ENCODE peak calls at places on chromosomes 2 and 18, in four cellular contexts. V, M, C and Z are unnamed samples.

GRCh38 chr18:61896767-61897166 is 4.0 kb upstream of the RNF152 start:
- DNase-seq in M (peak; percentile 32), V (peak; percentile 30), C (no peak), Z (peak; percentile 40)

GRCh38 chr2:188676012-188676405 is 298.2 kb upstream of the COL3A1 start:
- DNase-seq in V (no peak), M (no peak), C (no peak), Z (no peak)

GRCh38 chr2:44953686-44953976 is 12.1 kb downstream of the SIX3 start:
- DNase-seq in V (no peak), C (no peak), M (no peak), Z (no peak)

GRCh38 chr2:105617631-105618350 is 126.9 kb upstream of the NCK2 start:
- DNase-seq in M (no peak), C (no peak), V (peak; percentile 41), Z (no peak)

GRCh38 chr18:49052891-49053644 is 102.3 kb upstream of the SMAD7 start:
- DNase-seq in V (no peak), C (no peak), M (no peak), Z (no peak)

GRCh38 chr2:45691152-45691551 is 39.7 kb downstream of the PRKCE start:
- DNase-seq in M (no peak), V (peak; percentile 54), C (no peak), Z (no peak)

GRCh38 chr2:137980459-137980858 is 16.2 kb downstream of the HNMT start:
- DNase-seq in V (no peak), M (no peak), C (no peak), Z (no peak)

GRCh38 chr18:21049306-21049705 is 62.3 kb downstream of the ROCK1 start:
- DNase-seq in V (no peak), M (no peak), C (no peak), Z (no peak)

GRCh38 chr2:238709961-238710360 is 137.9 kb upstream of the TWIST2 start:
- DNase-seq in V (no peak), C (no peak), M (no peak), Z (no peak)

GRCh38 chr2:28163627-28164279 is 228.9 kb upstream of the FOSL2 start:
- DNase-seq in V (no peak), M (no peak), C (no peak), Z (no peak)
- H3K27ac ChIP-seq in V (no peak overlapping the region), M (peak overlapping the region; percentile 33), C (no peak overlapping the region), Z (peak overlapping the region; percentile 53)

DNA sequence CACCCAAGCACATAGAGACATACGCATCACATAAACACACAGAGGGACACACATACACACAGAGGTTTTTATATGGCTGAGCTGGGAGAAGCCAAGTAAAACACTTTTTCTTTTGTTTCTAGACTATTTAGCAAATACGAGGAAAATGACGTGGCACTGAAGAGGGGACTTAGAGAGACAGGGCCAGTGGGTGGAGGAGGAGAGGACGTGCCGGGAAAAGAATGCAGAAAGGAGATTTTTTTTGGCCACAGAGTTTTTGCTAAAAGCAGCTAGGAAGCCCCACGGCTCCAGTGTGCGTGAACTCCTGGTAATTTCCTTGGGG is 168.5 kb upstream of the KLF7 start:
- DNase-seq in C (no peak), M (no peak), V (no peak), Z (no peak)
- H3K4me1 ChIP-seq in C (peaks cover 33% of the 10 kb centered on the region), M (peaks cover 36% of the 10 kb centered on the region), V (peaks cover 9% of the 10 kb centered on the region), Z (no peaks in the 10 kb centered on the region)

GRCh38 chr18:59009846-59010245 is 129.8 kb upstream of the SEC11C start:
- DNase-seq in V (no peak), C (no peak), M (no peak), Z (no peak)

GRCh38 chr18:59002974-59003594 is 136.6 kb upstream of the SEC11C start:
- DNase-seq in V (no peak), M (no peak), C (no peak), Z (no peak)

GRCh38 chr18:59008302-59008974 is 131.2 kb upstream of the SEC11C start:
- DNase-seq in M (no peak), C (no peak), V (no peak), Z (no peak)

GRCh38 chr18:59005266-59005665 is 134.4 kb upstream of the SEC11C start:
- DNase-seq in V (peak; percentile 22), M (peak; percentile 81), C (no peak), Z (peak; percentile 80)

GRCh38 chr18:59006461-59007067 is 133.1 kb upstream of the SEC11C start:
- DNase-seq in V (no peak), C (no peak), M (no peak), Z (no peak)
- H3K27ac ChIP-seq in V (no peak overlapping the region), C (no peak overlapping the region), M (peak overlapping the region; percentile 79), Z (peak overlapping the region; percentile 77)

DNA sequence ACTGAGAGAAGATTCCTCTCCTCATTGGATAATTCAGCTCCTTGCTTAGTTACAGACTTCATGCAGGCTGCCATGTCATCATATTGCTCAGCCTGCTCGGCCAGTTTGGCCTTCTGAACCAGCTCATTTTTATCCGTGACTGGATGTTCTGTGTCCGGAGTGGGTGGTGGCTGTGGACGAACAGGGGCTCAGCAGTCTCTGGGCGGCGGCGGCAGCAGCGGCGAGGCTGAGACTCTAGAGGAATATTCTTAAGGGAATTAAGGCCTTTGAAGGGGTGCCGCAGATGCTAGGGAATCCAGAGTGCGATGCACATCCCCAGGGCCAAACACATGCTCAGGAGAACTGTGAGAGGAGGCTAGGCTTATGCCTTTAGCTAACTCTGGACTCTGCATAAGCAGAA is 97.9 kb upstream of the GYPC start:
- DNase-seq in C (no peak), V (no peak), M (no peak), Z (no peak)
- H3K4me1 ChIP-seq in C (no peaks in the 10 kb centered on the region), V (no peaks in the 10 kb centered on the region), M (no peaks in the 10 kb centered on the region), Z (no peaks in the 10 kb centered on the region)

DNA sequence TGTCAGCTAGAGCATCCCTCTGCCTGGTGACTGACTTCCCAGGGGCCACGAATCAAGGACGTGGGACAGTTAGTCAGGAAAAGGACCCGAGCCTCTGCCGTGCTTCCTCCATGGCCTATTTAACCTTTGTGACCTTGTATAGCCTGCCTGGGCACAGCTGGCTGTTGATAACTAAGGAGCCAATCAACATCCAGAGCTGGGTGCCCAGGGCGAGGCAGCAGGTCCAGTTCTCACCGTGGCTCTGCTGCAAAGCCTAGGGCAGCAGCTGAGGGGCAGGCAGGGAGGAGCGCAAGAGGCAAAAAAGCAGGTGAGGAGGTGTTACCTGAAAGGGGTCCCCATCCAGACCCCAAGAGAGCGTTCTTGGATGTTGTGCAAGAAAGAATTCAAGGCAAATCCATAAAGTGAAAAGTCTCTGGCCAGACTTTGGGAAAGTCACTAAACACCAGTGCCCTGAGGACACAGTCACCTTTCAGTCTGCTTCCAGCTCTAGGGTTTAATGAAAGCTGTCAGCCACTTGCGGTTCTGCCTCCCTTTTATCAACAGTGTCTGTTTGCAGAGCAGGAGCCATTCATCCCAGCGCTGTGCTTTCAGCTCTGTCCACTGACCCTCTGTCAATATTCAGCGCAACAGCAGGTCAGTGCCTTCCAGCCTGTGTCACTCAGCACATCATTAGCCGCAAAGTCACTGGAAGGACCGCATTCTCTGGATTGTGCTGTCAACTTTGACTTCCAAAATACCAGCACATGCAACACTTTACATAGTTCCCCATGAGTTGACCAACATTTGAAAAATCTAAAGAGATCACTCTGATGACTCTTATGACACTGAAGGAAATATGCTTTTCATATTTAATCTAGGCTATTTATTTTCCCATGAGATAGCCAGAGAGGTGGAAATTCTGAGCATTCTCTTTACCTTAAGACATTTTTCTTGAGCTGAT is 38.6 kb upstream of the ASAP2 start:
- DNase-seq in V (no peak), M (no peak), C (no peak), Z (no peak)
- H3K27ac ChIP-seq in V (no peak overlapping the region), M (peak overlapping the region; percentile 48), C (no peak overlapping the region), Z (no peak overlapping the region)

GRCh38 chr2:226973821-226974220 is 138.0 kb downstream of the RHBDD1 start:
- DNase-seq in M (no peak), V (no peak), C (no peak), Z (no peak)
- H3K4me1 ChIP-seq in M (peaks cover 3% of the 10 kb centered on the region), V (no peaks in the 10 kb centered on the region), C (peaks cover 16% of the 10 kb centered on the region), Z (no peaks in the 10 kb centered on the region)

DNA sequence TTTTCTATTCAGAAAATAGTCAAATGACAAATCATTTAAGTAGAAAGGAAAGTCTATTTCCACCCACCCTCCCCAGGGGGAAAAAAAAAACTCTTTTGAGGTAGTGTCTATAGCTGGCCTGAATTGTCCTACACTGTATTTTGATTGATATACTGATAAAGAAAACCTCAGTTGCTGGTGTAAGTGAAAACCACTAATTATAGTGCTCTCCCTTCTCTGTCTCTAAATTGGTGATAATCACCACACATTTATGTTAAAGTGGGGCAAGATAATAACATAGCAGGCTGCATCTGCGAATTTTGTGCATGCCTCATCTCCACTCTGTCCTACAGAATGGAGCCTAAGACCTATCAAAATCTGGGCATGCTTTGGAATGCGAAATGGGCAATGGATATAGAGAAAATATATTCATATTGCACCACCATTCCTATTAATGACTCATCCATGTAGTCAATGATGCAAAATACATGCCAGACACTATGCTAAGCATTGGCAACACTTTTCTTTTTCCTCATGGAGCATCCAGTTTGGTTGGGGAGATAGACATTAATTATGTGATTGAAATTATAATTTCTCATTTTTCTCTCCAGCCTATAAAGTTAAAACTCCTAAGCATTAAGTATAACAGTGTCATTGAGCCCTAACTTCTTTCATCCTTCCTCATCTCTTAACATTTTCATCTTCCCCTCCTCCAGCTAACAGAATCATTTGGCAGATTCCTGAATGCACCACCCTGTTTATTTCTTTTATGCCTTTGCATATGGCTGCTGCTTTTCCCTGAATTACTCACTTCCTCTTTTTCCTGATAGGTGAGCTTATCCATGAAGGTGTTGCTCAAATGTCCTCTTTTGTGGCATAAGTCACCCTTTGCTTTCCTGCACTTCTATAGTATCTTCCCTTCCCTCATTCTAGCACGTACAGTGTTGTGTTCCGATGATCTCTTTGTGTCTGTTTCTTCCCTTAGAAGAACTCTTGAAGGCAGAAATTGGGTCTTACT is 58.2 kb downstream of the SLC9A2 start:
- DNase-seq in V (no peak), M (no peak), C (no peak), Z (no peak)
- H3K27ac ChIP-seq in V (no peak overlapping the region), M (no peak overlapping the region), C (no peak overlapping the region), Z (no peak overlapping the region)

GRCh38 chr2:164773635-164774034 is 68.0 kb downstream of the COBLL1 start:
- DNase-seq in V (no peak), M (no peak), C (no peak), Z (no peak)

GRCh38 chr2:164766931-164767330 is 74.7 kb downstream of the COBLL1 start:
- DNase-seq in C (no peak), V (no peak), M (no peak), Z (no peak)

GRCh38 chr2:164771897-164772296 is 69.7 kb downstream of the COBLL1 start:
- DNase-seq in C (no peak), M (no peak), V (no peak), Z (no peak)

GRCh38 chr2:164766217-164766616 is 75.4 kb downstream of the COBLL1 start:
- DNase-seq in V (no peak), M (no peak), C (no peak), Z (no peak)

DNA sequence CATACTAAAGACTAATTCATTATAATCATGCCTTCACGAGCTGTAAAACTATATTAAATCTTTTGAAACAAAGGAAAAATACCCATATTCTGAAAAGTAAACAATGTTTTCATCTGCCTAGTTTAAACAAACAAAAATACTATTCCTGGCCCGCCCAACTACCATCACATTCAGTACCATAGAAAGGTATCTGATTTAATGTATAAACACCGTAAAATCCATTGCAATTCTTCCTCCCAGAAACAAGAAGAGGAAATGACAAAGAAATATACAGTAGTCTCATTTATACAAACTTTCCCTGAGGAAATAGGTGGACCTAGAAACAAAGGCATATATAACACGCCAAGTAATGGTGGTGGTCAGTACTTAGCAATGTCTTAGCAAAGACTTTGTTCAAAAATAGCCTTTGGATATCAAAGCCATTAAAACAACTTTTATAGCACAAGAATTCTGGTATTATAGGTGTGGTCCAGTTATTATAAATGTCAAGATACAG is 71.2 kb downstream of the COBLL1 start:
- DNase-seq in M (no peak), C (no peak), V (no peak), Z (no peak)
- H3K4me1 ChIP-seq in M (peaks cover 14% of the 10 kb centered on the region), C (peaks cover 25% of the 10 kb centered on the region), V (peaks cover 35% of the 10 kb centered on the region), Z (peaks cover 37% of the 10 kb centered on the region)

GRCh38 chr2:176516051-176516601 is 246.9 kb downstream of the MTX2 start:
- DNase-seq in V (no peak), C (no peak), M (no peak), Z (no peak)
- H3K27ac ChIP-seq in V (no peak overlapping the region), C (no peak overlapping the region), M (no peak overlapping the region), Z (no peak overlapping the region)